ENCODE peak calls at places on chromosome 22, in four cellular contexts. N, F, Z and A are unnamed samples.

GRCh38 chr22:42769574-42770447 is 49.1 kb upstream of the A4GALT start:
- DNase-seq in F (no peak), Z (peak; percentile 92), N (peak; percentile 82), A (no peak)

GRCh38 chr22:25148149-25148691 is 51.4 kb upstream of the CRYBB3 start:
- DNase-seq in N (no peak), F (peak; percentile 45), Z (peak; percentile 72), A (no peak)

GRCh38 chr22:20111045-20111688 is 4.7 kb upstream of the RANBP1 start:
- DNase-seq in Z (no peak), N (no peak), F (peak; percentile 54), A (no peak)

GRCh38 chr22:22156716-22157499 is 87.7 kb upstream of the VPREB1 start:
- DNase-seq in N (peak; percentile 61), F (peak; percentile 59), Z (peak; percentile 49), A (no peak)

GRCh38 chr22:37173709-37174108 is 14.3 kb downstream of the C1QTNF6 start:
- DNase-seq in F (no peak), N (no peak), Z (peak; percentile 49), A (no peak)

GRCh38 chr22:24133187-24133965 is 47.9 kb upstream of the SUSD2 start:
- DNase-seq in Z (no peak), N (peak; percentile 8), F (no peak), A (no peak)

GRCh38 chr22:35919002-35919542 is 109.6 kb downstream of the RBFOX2 start:
- DNase-seq in F (no peak), Z (no peak), N (no peak), A (no peak)

GRCh38 chr22:36277482-36278291 is 24.8 kb downstream of the APOL1 start:
- DNase-seq in N (peak; percentile 61), F (peak; percentile 66), Z (peak; percentile 65), A (no peak)

GRCh38 chr22:33315954-33316353 is 257.8 kb upstream of the SYN3 start:
- DNase-seq in F (no peak), Z (no peak), N (no peak), A (no peak)

GRCh38 chr22:31891366-31892079 is 52.8 kb upstream of the YWHAH start:
- DNase-seq in N (peak; percentile 45), F (no peak), Z (no peak), A (no peak)